ENCODE peak calls at places on chromosomes 7 and 10, in four cellular contexts. A is neural progenitor cell; O is CD4-positive, alpha-beta T cell; C is psoas muscle. Y is an unnamed sample.

GRCh38 chr10:78894841-78895195 is 173.9 kb upstream of the ZMIZ1 start:
- DNase-seq in A (no peak), O (no peak), C (peak), Y (no peak)

GRCh38 chr10:6491841-6492609 is 88.1 kb downstream of the PRKCQ start:
- DNase-seq in A (no peak), O (no peak), C (no peak), Y (no peak)

GRCh38 chr7:108051449-108051848 is 48.5 kb upstream of the LAMB1 start:
- DNase-seq in A (no peak), O (no peak), C (no peak), Y (no peak)

GRCh38 chr7:22782616-22783232 is 39.9 kb downstream of the TOMM7 start:
- DNase-seq in A (peak), O (peak), C (peak), Y (peak)

GRCh38 chr10:125843603-125844329 is 20.4 kb downstream of the BCCIP start:
- DNase-seq in A (no peak), O (no peak), C (no peak), Y (no peak)

GRCh38 chr7:102985176-102985783 is 72.5 kb downstream of the LRRC17 start:
- DNase-seq in A (no peak), O (no peak), C (no peak), Y (no peak)

GRCh38 chr7:28988091-28988490 is 30.0 kb upstream of the TRIL start:
- DNase-seq in A (no peak), O (no peak), C (no peak), Y (no peak)

GRCh38 chr10:100978896-100979185 is 8.5 kb downstream of the MRPL43 start:
- DNase-seq in A (no peak), O (no peak), C (no peak), Y (no peak)

GRCh38 chr7:33849004-33849403 is 56.3 kb upstream of the BMPER start:
- DNase-seq in A (no peak), O (no peak), C (no peak), Y (no peak)

GRCh38 chr7:2607122-2607912 is 24.5 kb upstream of the TTYH3 start:
- DNase-seq in A (no peak), O (no peak), C (peak), Y (no peak)

GRCh38 chr7:542935-543789 is 23.5 kb upstream of the PDGFA start:
- DNase-seq in A (no peak), O (no peak), C (no peak), Y (no peak)
- H3K27ac ChIP-seq in A (no peak), O (no peak), C (no peak), Y (no peak)

GRCh38 chr7:110090113-110090820 is 1000.7 kb upstream of the LRRN3 start:
- DNase-seq in A (peak), O (no peak), C (no peak), Y (no peak)

DNA sequence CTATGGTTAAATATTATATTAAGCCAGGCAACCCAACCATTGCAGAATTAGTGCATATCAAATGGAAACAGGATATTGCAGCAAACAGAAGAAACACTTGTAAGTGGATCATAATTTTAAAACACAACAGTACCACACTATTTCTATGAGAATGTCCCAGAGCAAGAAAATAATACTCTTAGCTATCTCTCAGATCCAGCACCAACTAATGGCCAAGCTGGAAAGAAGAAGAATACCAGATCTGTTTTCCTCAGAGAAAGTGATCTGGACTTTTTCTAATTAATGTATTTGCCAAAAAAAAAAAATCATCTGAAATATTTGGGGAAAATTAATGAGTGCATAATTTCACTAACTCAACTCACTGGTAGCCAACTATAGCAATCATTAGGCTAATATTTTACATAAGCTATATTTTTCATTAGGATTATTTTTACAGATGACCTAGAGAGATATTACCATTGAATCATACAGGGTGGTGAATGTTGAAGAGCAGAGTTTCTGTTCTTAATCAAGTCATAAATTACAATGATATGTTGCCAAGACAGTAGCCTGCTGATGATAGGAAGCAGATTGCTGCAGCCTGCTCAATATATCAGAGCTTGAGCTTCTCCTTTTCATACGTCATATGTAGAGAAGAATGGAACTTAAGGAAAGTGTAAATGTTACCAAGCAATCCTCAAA is 995.4 kb upstream of the LRRN3 start:
- DNase-seq in A (no peak), O (no peak), C (no peak), Y (no peak)
- H3K27ac ChIP-seq in A (no peak), O (no peak), C (no peak), Y (no peak)

DNA sequence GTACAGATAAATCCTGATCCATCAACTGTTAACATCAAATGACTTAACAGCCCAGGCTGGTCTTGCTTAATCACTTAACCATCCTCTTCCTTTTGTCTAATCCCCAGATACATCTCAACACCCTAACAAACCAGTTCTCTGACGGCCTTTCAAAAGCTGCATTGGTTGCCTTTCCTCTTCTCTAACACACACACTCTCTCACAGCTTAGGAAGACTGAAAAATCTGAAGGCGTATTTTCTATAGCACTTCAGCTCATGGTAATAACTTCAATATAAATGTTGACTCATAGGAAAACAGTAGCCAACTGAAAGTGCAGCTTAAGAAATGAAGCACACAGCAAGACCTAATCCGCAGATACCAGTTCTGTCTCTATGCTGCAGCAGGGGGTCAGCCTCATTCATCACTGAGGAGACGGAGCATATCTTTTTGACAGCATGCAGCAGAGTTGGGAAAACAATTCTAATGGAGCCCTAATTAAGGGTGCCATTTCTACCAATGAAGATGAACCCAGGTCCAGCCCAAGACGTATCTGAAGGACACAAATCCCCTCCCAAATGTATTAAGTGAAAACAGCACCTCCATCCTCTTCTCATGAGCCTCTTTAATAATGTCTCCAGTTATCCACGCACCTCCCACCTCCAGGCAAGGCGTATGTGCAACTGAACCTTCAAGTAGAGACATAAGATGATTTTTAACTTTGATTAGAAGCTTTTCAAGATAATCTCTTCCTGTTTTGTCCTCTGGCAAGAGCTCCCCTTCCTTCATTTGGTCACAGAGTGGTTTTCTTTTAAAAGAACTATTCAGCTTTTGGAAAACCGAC is 211.7 kb upstream of the NFE2L3 start:
- DNase-seq in A (peak), O (no peak), C (no peak), Y (no peak)
- H3K27ac ChIP-seq in A (no peak), O (no peak), C (no peak), Y (no peak)

GRCh38 chr7:37186753-37187152 is 261.9 kb downstream of the ELMO1 start:
- DNase-seq in A (no peak), O (no peak), C (no peak), Y (no peak)
- H3K27ac ChIP-seq in A (no peak), O (no peak), C (no peak), Y (no peak)